ENCODE peak calls at places on chromosomes 1 and 21, in seven cellular contexts. J, X, I, E, W, Y and S are unnamed samples.
A peak's percentile ranks its signal among the peaks of the same experiment; 100 is the strongest.

GRCh38 chr1:32759521-32759980 is 57.0 kb upstream of the SYNC start:
- DNase-seq in J (peak; percentile 87), X (no peak), I (no peak), E (no peak), W (no peak), Y (no peak), S (no peak)

GRCh38 chr1:31944205-31945089 is 6.3 kb upstream of the PTP4A2 start:
- DNase-seq in J (peak; percentile 93), X (peak; percentile 96), I (peak; percentile 61), E (no peak), W (peak; percentile 94), Y (peak; percentile 92), S (peak; percentile 37)

GRCh38 chr1:214864896-214865688 is 217.4 kb upstream of the KCNK2 start:
- DNase-seq in J (no peak), X (no peak), I (no peak), E (no peak), W (no peak), Y (no peak), S (no peak)

GRCh38 chr1:209266590-209267172 is 316.8 kb upstream of the CAMK1G start:
- DNase-seq in J (no peak), X (no peak), I (no peak), E (no peak), W (no peak), Y (no peak), S (no peak)

GRCh38 chr1:218164930-218165686 is 120.0 kb upstream of the RRP15 start:
- DNase-seq in J (no peak), X (peak; percentile 50), I (peak; percentile 89), E (no peak), W (no peak), Y (peak; percentile 74), S (no peak)

GRCh38 chr21:23160914-23161313 is 2162.7 kb downstream of the NCAM2 start:
- DNase-seq in J (no peak), X (no peak), I (peak; percentile 51), E (no peak), W (no peak), Y (no peak), S (no peak)

GRCh38 chr1:93908394-93909145 is 660 bp downstream of the GCLM start:
- DNase-seq in J (peak; percentile 46), X (peak; percentile 33), I (peak; percentile 64), E (no peak), W (no peak), Y (peak; percentile 84), S (peak; percentile 18)

GRCh38 chr1:117161887-117162286 is 40.3 kb upstream of the TRIM45 start:
- DNase-seq in J (no peak), X (no peak), I (peak; percentile 56), E (no peak), W (no peak), Y (no peak), S (no peak)

GRCh38 chr1:53547321-53547720 is 88.1 kb downstream of the DMRTB1 start:
- DNase-seq in J (no peak), X (peak; percentile 2), I (no peak), E (no peak), W (no peak), Y (peak; percentile 56), S (no peak)

GRCh38 chr1:214028095-214028494 is 40.3 kb downstream of the PROX1 start:
- DNase-seq in J (no peak), X (no peak), I (no peak), E (no peak), W (no peak), Y (no peak), S (no peak)

GRCh38 chr1:155083865-155084721 is 5.5 kb downstream of the EFNA3 start:
- DNase-seq in J (no peak), X (no peak), I (peak; percentile 72), E (no peak), W (peak; percentile 26), Y (peak; percentile 74), S (no peak)

GRCh38 chr1:11804666-11805453 is 904 bp downstream of the MTHFR start:
- DNase-seq in J (peak; percentile 74), X (peak; percentile 76), I (peak; percentile 85), E (no peak), W (no peak), Y (peak; percentile 79), S (peak; percentile 15)

GRCh38 chr1:156502749-156503671 is 2.4 kb upstream of the MEF2D start:
- DNase-seq in J (peak; percentile 86), X (peak; percentile 90), I (peak; percentile 21), E (peak; percentile 70), W (peak; percentile 84), Y (peak; percentile 90), S (peak; percentile 51)

GRCh38 chr1:28540651-28541050 is 12.2 kb upstream of the TRNAU1AP start:
- DNase-seq in J (no peak), X (no peak), I (peak; percentile 15), E (no peak), W (no peak), Y (no peak), S (no peak)